ENCODE peak calls at places on chromosome 2, in eight cellular contexts. One of them, this sample, is unnamed.

GRCh38 chr2:147818741-147819140 is 26.1 kb upstream of the ACVR2A start:
- DNase-seq in lower lobe of right lung: no peak
- DNase-seq in mammary epithelial cell: peak; percentile 22
- DNase-seq in uterus: no peak
- DNase-seq in cardiac muscle cell: no peak
- DNase-seq in hepatocyte: peak; percentile 29
- DNase-seq in adipocyte: no peak
- DNase-seq in HAP-1: no peak
- DNase-seq in this sample: no peak

GRCh38 chr2:241701405-241702154 is at the start of gene ING5:
- DNase-seq in cardiac muscle cell: peak; percentile 96
- DNase-seq in hepatocyte: peak; percentile 98
- DNase-seq in adipocyte: peak; percentile 98
- DNase-seq in HAP-1: peak; percentile 82
- DNase-seq in mammary epithelial cell: peak; percentile 90
- DNase-seq in uterus: peak; percentile 96
- DNase-seq in lower lobe of right lung: peak; percentile 98
- DNase-seq in this sample: peak; percentile 100

GRCh38 chr2:134845719-134846118 is 7.3 kb downstream of the ACMSD start:
- DNase-seq in uterus: no peak
- DNase-seq in adipocyte: peak; percentile 65
- DNase-seq in mammary epithelial cell: peak; percentile 74
- DNase-seq in hepatocyte: no peak
- DNase-seq in lower lobe of right lung: no peak
- DNase-seq in cardiac muscle cell: no peak
- DNase-seq in HAP-1: no peak
- DNase-seq in this sample: no peak

GRCh38 chr2:27796991-27797752 is 25.7 kb downstream of the MRPL33 start:
- DNase-seq in cardiac muscle cell: peak; percentile 41
- DNase-seq in adipocyte: no peak
- DNase-seq in hepatocyte: no peak
- DNase-seq in mammary epithelial cell: no peak
- DNase-seq in lower lobe of right lung: no peak
- DNase-seq in HAP-1: no peak
- DNase-seq in uterus: no peak
- DNase-seq in this sample: no peak

GRCh38 chr2:241268716-241269445 is 46.6 kb downstream of the HDLBP start:
- DNase-seq in HAP-1: no peak
- DNase-seq in hepatocyte: no peak
- DNase-seq in mammary epithelial cell: peak; percentile 74
- DNase-seq in cardiac muscle cell: no peak
- DNase-seq in adipocyte: peak; percentile 75
- DNase-seq in uterus: no peak
- DNase-seq in lower lobe of right lung: no peak
- DNase-seq in this sample: no peak

GRCh38 chr2:189267925-189268579 is 88.5 kb upstream of the COL5A2 start:
- DNase-seq in mammary epithelial cell: no peak
- DNase-seq in lower lobe of right lung: no peak
- DNase-seq in uterus: no peak
- DNase-seq in adipocyte: peak; percentile 87
- DNase-seq in hepatocyte: no peak
- DNase-seq in HAP-1: no peak
- DNase-seq in cardiac muscle cell: peak; percentile 75
- DNase-seq in this sample: no peak

GRCh38 chr2:121037480-121037879 is 247.5 kb downstream of the TFCP2L1 start:
- DNase-seq in uterus: no peak
- DNase-seq in hepatocyte: no peak
- DNase-seq in adipocyte: no peak
- DNase-seq in mammary epithelial cell: no peak
- DNase-seq in HAP-1: no peak
- DNase-seq in cardiac muscle cell: no peak
- DNase-seq in lower lobe of right lung: no peak
- DNase-seq in this sample: no peak

GRCh38 chr2:132438650-132439030 is 22.0 kb downstream of the GPR39 start:
- DNase-seq in adipocyte: peak; percentile 89
- DNase-seq in uterus: no peak
- DNase-seq in lower lobe of right lung: no peak
- DNase-seq in HAP-1: no peak
- DNase-seq in mammary epithelial cell: peak; percentile 98
- DNase-seq in cardiac muscle cell: peak; percentile 58
- DNase-seq in hepatocyte: no peak
- DNase-seq in this sample: no peak

DNA sequence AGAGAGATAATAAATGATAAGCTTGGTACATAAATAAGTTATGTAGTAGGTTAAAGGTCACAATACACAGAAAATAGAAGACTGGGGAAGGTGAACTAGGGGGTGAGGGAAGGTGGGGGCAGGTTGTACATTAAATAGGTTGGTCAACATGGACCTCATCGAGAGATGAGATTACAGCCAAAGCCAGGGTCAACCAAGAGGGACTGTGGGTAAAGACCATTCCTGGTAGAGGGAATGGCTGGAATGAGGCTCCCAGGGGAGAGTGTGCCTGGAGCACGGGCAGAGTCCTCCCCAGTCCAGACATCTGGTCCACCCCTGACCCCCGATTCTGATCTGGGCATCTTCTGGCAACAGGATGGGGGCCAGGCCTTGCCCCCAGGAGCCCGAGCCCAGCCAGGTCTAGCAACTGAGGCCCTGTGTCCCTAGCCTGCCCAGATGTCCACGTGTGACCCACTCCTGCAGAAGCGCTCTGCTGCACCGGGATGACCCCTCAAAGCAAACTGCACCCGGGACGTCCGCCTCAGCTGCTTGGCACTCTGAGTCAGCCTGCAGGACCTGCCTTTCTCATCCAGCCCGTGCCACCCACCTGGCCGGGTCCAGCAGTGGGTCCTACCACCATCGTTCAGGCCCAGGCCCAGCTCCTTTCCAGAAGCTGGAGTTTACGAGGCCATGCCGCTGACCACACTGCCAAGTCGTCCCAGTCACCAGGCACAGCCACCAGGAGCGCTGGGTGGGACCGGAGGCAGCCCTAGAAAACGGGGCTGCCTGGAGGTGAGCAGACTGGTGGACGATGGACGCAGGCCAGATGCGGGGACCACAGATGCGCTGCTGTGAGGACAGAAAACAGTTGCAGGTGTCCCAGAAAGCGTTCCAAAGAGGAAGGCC is 56.2 kb upstream of the ID2 start:
- DNase-seq in mammary epithelial cell: no peak
- DNase-seq in adipocyte: no peak
- DNase-seq in hepatocyte: peak; percentile 64
- DNase-seq in uterus: no peak
- DNase-seq in cardiac muscle cell: no peak
- DNase-seq in lower lobe of right lung: peak; percentile 38
- DNase-seq in HAP-1: no peak
- DNase-seq in this sample: no peak
- H3K4me1 ChIP-seq in mammary epithelial cell: no peaks in the 10 kb centered on the region
- H3K4me1 ChIP-seq in adipocyte: no peaks in the 10 kb centered on the region
- H3K4me1 ChIP-seq in hepatocyte: peaks cover 48% of the 10 kb centered on the region
- H3K4me1 ChIP-seq in uterus: peaks cover under 1% of the 10 kb centered on the region
- H3K4me1 ChIP-seq in cardiac muscle cell: peaks cover 8% of the 10 kb centered on the region
- H3K4me1 ChIP-seq in lower lobe of right lung: no peaks in the 10 kb centered on the region
- H3K4me1 ChIP-seq in HAP-1: no peaks in the 10 kb centered on the region
- H3K4me1 ChIP-seq in this sample: no peaks in the 10 kb centered on the region

GRCh38 chr2:238239552-238239871 is 326 bp downstream of the HES6 start:
- DNase-seq in lower lobe of right lung: peak; percentile 63
- DNase-seq in HAP-1: no peak
- DNase-seq in adipocyte: peak; percentile 49
- DNase-seq in cardiac muscle cell: no peak
- DNase-seq in mammary epithelial cell: no peak
- DNase-seq in hepatocyte: peak; percentile 59
- DNase-seq in uterus: no peak
- DNase-seq in this sample: no peak

GRCh38 chr2:238237441-238237840 is 2.4 kb downstream of the HES6 start:
- DNase-seq in HAP-1: no peak
- DNase-seq in lower lobe of right lung: no peak
- DNase-seq in cardiac muscle cell: no peak
- DNase-seq in uterus: no peak
- DNase-seq in mammary epithelial cell: no peak
- DNase-seq in hepatocyte: no peak
- DNase-seq in adipocyte: no peak
- DNase-seq in this sample: no peak

GRCh38 chr2:238238311-238238765 is 1.5 kb downstream of the HES6 start:
- DNase-seq in mammary epithelial cell: no peak
- DNase-seq in uterus: no peak
- DNase-seq in HAP-1: no peak
- DNase-seq in adipocyte: no peak
- DNase-seq in lower lobe of right lung: no peak
- DNase-seq in cardiac muscle cell: no peak
- DNase-seq in hepatocyte: no peak
- DNase-seq in this sample: no peak

GRCh38 chr2:238239872-238240760 is at the start of gene HES6:
- DNase-seq in cardiac muscle cell: peak; percentile 88
- DNase-seq in mammary epithelial cell: peak; percentile 84
- DNase-seq in lower lobe of right lung: peak; percentile 95
- DNase-seq in HAP-1: peak; percentile 89
- DNase-seq in uterus: peak; percentile 86
- DNase-seq in adipocyte: peak; percentile 97
- DNase-seq in hepatocyte: peak; percentile 97
- DNase-seq in this sample: peak; percentile 91

DNA sequence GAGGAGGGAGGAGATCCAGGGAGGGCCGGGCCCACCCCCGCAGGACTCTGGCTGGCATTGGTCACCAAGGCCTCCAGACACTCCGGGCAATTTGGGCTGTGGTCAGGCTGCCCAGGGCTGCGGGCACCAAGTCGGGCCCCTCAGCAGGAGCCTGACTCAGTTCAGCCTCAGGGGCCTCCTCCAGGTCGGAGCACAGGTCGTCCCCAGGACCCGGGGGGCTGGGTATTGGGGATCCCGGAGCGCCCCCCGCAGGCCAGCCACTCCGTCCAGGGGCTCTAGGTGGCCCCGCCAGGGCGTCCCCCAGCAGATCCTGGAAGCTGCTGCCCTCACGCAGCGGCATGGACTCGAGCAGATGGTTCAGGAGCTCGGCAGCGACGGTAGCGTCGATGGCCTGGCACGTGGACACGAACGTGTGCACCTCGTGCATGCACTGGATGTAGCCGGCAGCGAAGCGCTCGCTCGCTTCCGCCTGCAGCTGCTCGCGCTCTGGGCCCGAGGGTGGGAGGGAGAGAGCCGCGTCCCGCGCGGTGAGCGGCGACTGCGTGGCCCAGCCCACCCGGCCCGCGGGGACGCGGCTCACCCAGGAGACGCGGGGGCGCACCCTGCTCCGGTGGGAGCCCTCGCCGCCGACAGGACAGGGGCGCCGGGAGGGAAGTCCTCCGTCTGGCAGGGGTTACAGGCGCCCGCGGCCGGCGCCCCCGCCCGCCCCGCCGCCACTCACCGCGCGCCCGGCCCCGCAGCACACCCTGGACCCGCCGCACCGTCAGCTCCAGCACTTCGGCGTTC is 879 bp downstream of the HES6 start:
- DNase-seq in mammary epithelial cell: no peak
- DNase-seq in cardiac muscle cell: no peak
- DNase-seq in uterus: no peak
- DNase-seq in HAP-1: no peak
- DNase-seq in adipocyte: no peak
- DNase-seq in lower lobe of right lung: peak; percentile 63
- DNase-seq in hepatocyte: peak; percentile 41
- DNase-seq in this sample: peak; percentile 73
- H3K27me3 ChIP-seq in mammary epithelial cell: peaks cover 2% of the 10 kb centered on the region
- H3K27me3 ChIP-seq in cardiac muscle cell: peaks cover 57% of the 10 kb centered on the region
- H3K27me3 ChIP-seq in uterus: no peaks in the 10 kb centered on the region
- H3K27me3 ChIP-seq in HAP-1: no peaks in the 10 kb centered on the region
- H3K27me3 ChIP-seq in adipocyte: peaks cover 34% of the 10 kb centered on the region
- H3K27me3 ChIP-seq in lower lobe of right lung: peaks cover 13% of the 10 kb centered on the region
- H3K27me3 ChIP-seq in hepatocyte: peaks cover 14% of the 10 kb centered on the region
- H3K27me3 ChIP-seq in this sample: no peaks in the 10 kb centered on the region

DNA sequence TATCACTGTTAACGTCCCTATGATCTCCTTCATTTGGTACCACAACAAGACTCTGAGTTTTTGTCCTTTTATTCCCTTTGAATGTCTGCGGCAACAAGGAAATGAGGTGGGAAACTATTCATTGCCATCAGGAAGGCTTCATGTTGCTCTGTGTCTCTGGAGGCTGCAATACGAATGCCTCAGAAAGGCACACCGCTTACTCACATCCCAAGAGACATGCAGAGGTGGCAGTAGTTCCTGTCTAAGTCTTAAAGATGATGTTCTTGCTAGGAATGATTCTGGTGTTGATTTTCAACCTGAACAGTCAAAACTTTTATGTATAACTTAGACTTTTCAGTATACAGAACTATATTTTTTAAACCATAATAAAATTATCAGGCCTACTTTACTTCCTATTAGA is 24.0 kb downstream of the CNTNAP5 start:
- DNase-seq in HAP-1: no peak
- DNase-seq in cardiac muscle cell: no peak
- DNase-seq in hepatocyte: no peak
- DNase-seq in uterus: no peak
- DNase-seq in mammary epithelial cell: no peak
- DNase-seq in lower lobe of right lung: no peak
- DNase-seq in adipocyte: no peak
- DNase-seq in this sample: no peak
- H3K4me1 ChIP-seq in HAP-1: no peaks in the 10 kb centered on the region
- H3K4me1 ChIP-seq in cardiac muscle cell: no peaks in the 10 kb centered on the region
- H3K4me1 ChIP-seq in hepatocyte: no peaks in the 10 kb centered on the region
- H3K4me1 ChIP-seq in uterus: no peaks in the 10 kb centered on the region
- H3K4me1 ChIP-seq in mammary epithelial cell: no peaks in the 10 kb centered on the region
- H3K4me1 ChIP-seq in lower lobe of right lung: no peaks in the 10 kb centered on the region
- H3K4me1 ChIP-seq in adipocyte: no peaks in the 10 kb centered on the region
- H3K4me1 ChIP-seq in this sample: no peaks in the 10 kb centered on the region

GRCh38 chr2:65277791-65278449 is 50.3 kb downstream of the ACTR2 start:
- DNase-seq in adipocyte: no peak
- DNase-seq in HAP-1: no peak
- DNase-seq in lower lobe of right lung: peak; percentile 62
- DNase-seq in cardiac muscle cell: no peak
- DNase-seq in uterus: no peak
- DNase-seq in mammary epithelial cell: no peak
- DNase-seq in hepatocyte: no peak
- DNase-seq in this sample: no peak

GRCh38 chr2:65279756-65280155 is 52.1 kb downstream of the ACTR2 start:
- DNase-seq in adipocyte: no peak
- DNase-seq in uterus: no peak
- DNase-seq in cardiac muscle cell: no peak
- DNase-seq in hepatocyte: no peak
- DNase-seq in mammary epithelial cell: no peak
- DNase-seq in HAP-1: no peak
- DNase-seq in lower lobe of right lung: no peak
- DNase-seq in this sample: no peak

GRCh38 chr2:65276604-65277003 is 49.0 kb downstream of the ACTR2 start:
- DNase-seq in lower lobe of right lung: no peak
- DNase-seq in adipocyte: no peak
- DNase-seq in uterus: no peak
- DNase-seq in hepatocyte: no peak
- DNase-seq in cardiac muscle cell: no peak
- DNase-seq in HAP-1: no peak
- DNase-seq in mammary epithelial cell: no peak
- DNase-seq in this sample: no peak

GRCh38 chr2:65277118-65277517 is 49.5 kb downstream of the ACTR2 start:
- DNase-seq in HAP-1: no peak
- DNase-seq in uterus: no peak
- DNase-seq in mammary epithelial cell: no peak
- DNase-seq in hepatocyte: no peak
- DNase-seq in cardiac muscle cell: no peak
- DNase-seq in adipocyte: no peak
- DNase-seq in lower lobe of right lung: no peak
- DNase-seq in this sample: no peak

DNA sequence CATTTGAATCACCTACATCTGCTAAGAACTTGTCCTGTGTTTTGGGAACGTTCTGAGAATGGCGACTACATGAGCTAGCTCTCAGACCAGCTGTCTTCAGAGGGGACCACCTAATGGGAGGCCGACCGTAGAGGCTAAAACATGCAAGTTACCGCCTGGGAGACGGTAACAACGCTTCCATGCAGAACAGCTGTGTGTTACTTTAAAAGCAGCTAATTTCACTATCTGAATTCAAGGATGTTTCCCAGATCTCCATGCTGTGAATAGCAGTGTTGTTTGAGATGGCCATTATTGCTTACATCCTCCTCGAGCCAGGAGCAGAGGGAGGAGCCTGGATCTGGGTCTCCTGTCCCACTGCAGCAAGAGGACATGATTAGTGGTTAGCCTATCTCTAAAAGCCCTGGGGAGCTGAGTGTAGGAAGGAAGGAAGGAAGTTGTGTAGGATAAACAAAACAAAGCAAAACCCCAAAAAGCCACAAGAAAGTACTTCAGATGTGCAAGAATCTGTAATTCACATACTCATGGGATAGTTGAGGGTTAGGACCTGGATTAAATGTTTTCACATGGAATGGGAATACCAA is 50.9 kb downstream of the ACTR2 start:
- DNase-seq in hepatocyte: no peak
- DNase-seq in adipocyte: no peak
- DNase-seq in uterus: no peak
- DNase-seq in mammary epithelial cell: no peak
- DNase-seq in lower lobe of right lung: no peak
- DNase-seq in cardiac muscle cell: peak; percentile 72
- DNase-seq in HAP-1: no peak
- DNase-seq in this sample: no peak
- H3K27me3 ChIP-seq in hepatocyte: no peaks in the 10 kb centered on the region
- H3K27me3 ChIP-seq in adipocyte: no peaks in the 10 kb centered on the region
- H3K27me3 ChIP-seq in uterus: no peaks in the 10 kb centered on the region
- H3K27me3 ChIP-seq in mammary epithelial cell: no peaks in the 10 kb centered on the region
- H3K27me3 ChIP-seq in lower lobe of right lung: no peaks in the 10 kb centered on the region
- H3K27me3 ChIP-seq in cardiac muscle cell: peaks cover 30% of the 10 kb centered on the region
- H3K27me3 ChIP-seq in HAP-1: no peaks in the 10 kb centered on the region
- H3K27me3 ChIP-seq in this sample: no peaks in the 10 kb centered on the region